ENCODE peak calls at places on chromosome 9, in seven cellular contexts. O is ovary, W is Karpas-422, U is astrocyte of the cerebellum, H is left ventricle myocardium inferior, Z is fibroblast of lung, G is HL-60. N is an unnamed sample.

GRCh38 chr9:130262061-130262745 is 3.4 kb upstream of the HMCN2 start:
- DNase-seq in O (no peak), W (no peak), U (no peak), H (no peak), Z (no peak), G (peak), N (no peak)

GRCh38 chr9:124139001-124139400 is 118.7 kb upstream of the NEK6 start:
- DNase-seq in O (no peak), W (no peak), U (no peak), H (no peak), Z (peak), G (no peak), N (no peak)

GRCh38 chr9:112615584-112616271 is 102.2 kb downstream of the INIP start:
- DNase-seq in O (no peak), W (no peak), U (no peak), H (no peak), Z (no peak), G (no peak), N (no peak)

GRCh38 chr9:97852399-97853055 is 499 bp upstream of the FOXE1 start:
- DNase-seq in O (peak), W (no peak), U (no peak), H (no peak), Z (no peak), G (no peak), N (no peak)

GRCh38 chr9:129841071-129841470 is 5.8 kb downstream of the USP20 start:
- DNase-seq in O (no peak), W (no peak), U (no peak), H (no peak), Z (no peak), G (no peak), N (no peak)

GRCh38 chr9:19497276-19497675 is 88.5 kb downstream of the ACER2 start:
- DNase-seq in O (no peak), W (no peak), U (no peak), H (no peak), Z (no peak), G (no peak), N (no peak)

GRCh38 chr9:91741529-91741928 is 208.5 kb downstream of the ROR2 start:
- DNase-seq in O (no peak), W (no peak), U (peak), H (no peak), Z (peak), G (no peak), N (no peak)

GRCh38 chr9:111831371-111832108 is 36.8 kb upstream of the SHOC1 start:
- DNase-seq in O (no peak), W (no peak), U (no peak), H (no peak), Z (peak), G (no peak), N (no peak)

GRCh38 chr9:91659529-91660294 is 236.1 kb upstream of the NFIL3 start:
- DNase-seq in O (no peak), W (peak), U (peak), H (no peak), Z (peak), G (peak), N (no peak)

GRCh38 chr9:16627967-16628366 is 242.5 kb downstream of the BNC2 start:
- DNase-seq in O (no peak), W (no peak), U (peak), H (peak), Z (peak), G (no peak), N (no peak)

GRCh38 chr9:113808391-113809191 is 67.5 kb upstream of the ZNF618 start:
- DNase-seq in O (peak), W (no peak), U (peak), H (peak), Z (peak), G (no peak), N (peak)

GRCh38 chr9:114989600-114990410 is 59.4 kb upstream of the TNFSF8 start:
- DNase-seq in O (no peak), W (no peak), U (no peak), H (no peak), Z (no peak), G (no peak), N (no peak)

GRCh38 chr9:132644251-132644650 is 25.5 kb downstream of the DDX31 start:
- DNase-seq in O (no peak), W (peak), U (no peak), H (no peak), Z (no peak), G (no peak), N (no peak)

GRCh38 chr9:133163559-133164208 is at the start of gene GBGT1:
- DNase-seq in O (peak), W (peak), U (no peak), H (peak), Z (peak), G (peak), N (no peak)

GRCh38 chr9:76615149-76615548 is 149.1 kb upstream of the PCA3 start:
- DNase-seq in O (no peak), W (no peak), U (no peak), H (no peak), Z (no peak), G (peak), N (no peak)

GRCh38 chr9:136402067-136402466 is 2.1 kb upstream of the SNAPC4 start:
- DNase-seq in O (no peak), W (no peak), U (no peak), H (no peak), Z (no peak), G (no peak), N (no peak)

GRCh38 chr9:17134396-17134842 is 421 bp upstream of the CNTLN start:
- DNase-seq in O (no peak), W (no peak), U (no peak), H (no peak), Z (peak), G (no peak), N (no peak)

DNA sequence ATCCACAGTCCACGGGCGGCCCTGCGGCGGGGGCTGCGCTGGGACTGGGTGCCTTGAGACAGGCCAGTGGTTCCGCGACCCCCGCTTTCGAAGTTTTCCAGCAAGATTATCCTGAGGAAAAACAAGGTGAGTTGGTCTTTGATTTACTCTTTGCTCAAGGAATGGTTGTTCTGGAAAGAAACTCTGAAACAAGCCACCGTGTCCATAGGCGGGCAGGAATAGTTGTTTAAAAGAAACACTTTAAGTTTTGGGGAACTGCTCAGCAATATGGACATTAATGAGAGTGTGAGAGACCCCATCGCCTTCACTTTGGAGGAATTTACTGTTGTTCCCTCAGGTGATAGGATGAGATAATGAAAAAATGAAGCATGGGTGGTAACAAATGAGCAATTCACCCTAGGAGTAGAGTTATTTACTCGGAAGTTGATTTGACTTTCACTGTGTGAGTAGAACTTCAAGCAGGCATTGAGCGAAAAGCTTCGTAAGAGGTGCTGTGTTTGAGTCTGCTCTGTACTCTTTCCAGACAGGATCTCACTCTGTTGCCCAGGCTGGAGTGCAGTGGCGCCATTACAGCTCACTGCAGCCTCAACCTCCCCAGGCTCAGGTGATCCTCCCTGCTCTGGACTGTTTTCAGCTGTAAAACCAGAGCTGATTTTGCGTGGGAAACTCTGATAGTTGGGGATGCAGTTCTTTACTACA is 1.1 kb downstream of the DMRTA1 start:
- DNase-seq in O (no peak), W (no peak), U (no peak), H (no peak), Z (peak), G (no peak), N (no peak)
- H3K4me3 ChIP-seq in O (peak), W (no peak), U (peak), H (peak), Z (peak), G (peak), N (peak)

GRCh38 chr9:131271506-131271931 is 4.8 kb downstream of the FAM78A start:
- DNase-seq in O (no peak), W (no peak), U (no peak), H (no peak), Z (no peak), G (peak), N (no peak)
- H3K4me3 ChIP-seq in O (no peak), W (peak), U (no peak), H (peak), Z (no peak), G (peak), N (no peak)

GRCh38 chr9:93184439-93185221 is 691 bp downstream of the WNK2 start:
- DNase-seq in O (peak), W (no peak), U (no peak), H (no peak), Z (no peak), G (no peak), N (no peak)
- H3K4me3 ChIP-seq in O (peak), W (no peak), U (peak), H (peak), Z (no peak), G (peak), N (no peak)

GRCh38 chr9:120186276-120186675 is 393.7 kb downstream of the CDK5RAP2 start:
- DNase-seq in O (no peak), W (no peak), U (no peak), H (no peak), Z (no peak), G (no peak), N (no peak)

GRCh38 chr9:120183615-120184014 is 396.4 kb downstream of the CDK5RAP2 start:
- DNase-seq in O (no peak), W (no peak), U (no peak), H (no peak), Z (no peak), G (no peak), N (no peak)

GRCh38 chr9:120177121-120177520 is 402.8 kb downstream of the CDK5RAP2 start:
- DNase-seq in O (no peak), W (peak), U (no peak), H (no peak), Z (no peak), G (no peak), N (no peak)

GRCh38 chr9:120184266-120184665 is 395.7 kb downstream of the CDK5RAP2 start:
- DNase-seq in O (no peak), W (peak), U (no peak), H (no peak), Z (no peak), G (no peak), N (no peak)

DNA sequence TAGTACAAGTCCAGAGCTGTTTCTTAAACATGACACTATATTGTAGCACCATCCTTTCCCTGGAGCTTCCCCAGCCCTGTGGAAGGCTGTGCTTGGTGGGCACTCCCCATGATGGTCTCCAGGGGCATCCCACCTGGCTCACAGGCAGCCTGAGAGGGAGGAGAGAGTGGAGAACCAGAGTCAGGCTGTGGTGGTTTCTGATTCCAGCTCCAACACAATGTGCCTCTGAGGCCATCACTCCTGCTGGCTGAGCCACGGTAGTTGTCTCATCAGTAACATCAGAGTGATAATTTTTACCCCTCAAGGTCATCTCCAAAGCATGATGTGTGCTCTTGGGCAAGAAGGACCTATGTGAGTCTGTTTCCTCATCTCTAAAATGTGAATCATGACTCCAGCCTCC is 398.0 kb downstream of the CDK5RAP2 start:
- DNase-seq in O (no peak), W (no peak), U (no peak), H (no peak), Z (no peak), G (no peak), N (no peak)
- H3K4me3 ChIP-seq in O (no peak), W (no peak), U (no peak), H (no peak), Z (no peak), G (no peak), N (no peak)

GRCh38 chr9:38067611-38067891 is 1.5 kb downstream of the SHB start:
- DNase-seq in O (no peak), W (no peak), U (no peak), H (peak), Z (no peak), G (no peak), N (no peak)
- H3K4me3 ChIP-seq in O (peak), W (peak), U (peak), H (peak), Z (peak), G (peak), N (peak)

GRCh38 chr9:134492281-134492691 is 149.3 kb upstream of the COL5A1 start:
- DNase-seq in O (peak), W (no peak), U (no peak), H (peak), Z (peak), G (no peak), N (no peak)

GRCh38 chr9:134494273-134494815 is 147.3 kb upstream of the COL5A1 start:
- DNase-seq in O (no peak), W (no peak), U (no peak), H (no peak), Z (no peak), G (no peak), N (no peak)

GRCh38 chr9:134491856-134492255 is 149.7 kb upstream of the COL5A1 start:
- DNase-seq in O (no peak), W (no peak), U (no peak), H (no peak), Z (no peak), G (no peak), N (no peak)

GRCh38 chr9:134493471-134494272 is 147.9 kb upstream of the COL5A1 start:
- DNase-seq in O (no peak), W (no peak), U (no peak), H (no peak), Z (no peak), G (no peak), N (no peak)

GRCh38 chr9:134492721-134493470 is 148.7 kb upstream of the COL5A1 start:
- DNase-seq in O (peak), W (no peak), U (no peak), H (no peak), Z (no peak), G (no peak), N (no peak)
- H3K4me3 ChIP-seq in O (no peak), W (no peak), U (no peak), H (no peak), Z (no peak), G (no peak), N (no peak)

DNA sequence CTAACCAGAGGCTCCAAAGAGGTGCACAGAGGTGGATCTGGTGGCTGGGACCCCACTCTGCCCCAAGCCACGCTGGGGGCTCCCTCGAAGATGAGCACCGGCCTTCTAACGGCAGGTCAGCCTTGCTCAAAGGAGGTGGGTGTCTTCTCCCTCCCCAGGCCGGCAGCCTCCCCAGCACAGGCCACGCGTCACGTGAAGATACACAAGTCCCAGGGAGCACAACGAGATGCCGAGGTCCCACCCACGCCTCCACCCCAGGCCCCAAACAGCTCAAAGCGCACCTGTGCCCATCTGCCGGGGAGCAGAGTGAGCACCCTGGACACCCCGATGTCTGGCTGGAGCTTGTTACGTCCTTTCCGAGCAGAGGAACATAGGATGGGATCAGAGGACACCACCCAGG is 12.1 kb downstream of the PNPLA7 start:
- DNase-seq in O (no peak), W (no peak), U (no peak), H (no peak), Z (no peak), G (no peak), N (no peak)
- H3K4me3 ChIP-seq in O (no peak), W (no peak), U (no peak), H (no peak), Z (no peak), G (no peak), N (no peak)

N was measured in epithelial cell of proximal tubule.